ENCODE peak calls at places on chromosomes 5 and 9, in eight cellular contexts. U is GM13977, L is upper lobe of left lung, E is endothelial cell, I is thyroid gland, W is lower leg skin, Q is fibroblast of mammary gland, H is OCI-LY7. O is an unnamed sample.

GRCh38 chr5:52844885-52845284 is 57.2 kb downstream of the ITGA1 start:
- DNase-seq in U (no peak), L (no peak), E (no peak), I (no peak), W (no peak), Q (peak; percentile 41), H (no peak), O (no peak)

GRCh38 chr5:152271420-152271819 is 133.7 kb downstream of the NMUR2 start:
- DNase-seq in U (peak; percentile 3), L (no peak), E (peak; percentile 24), I (peak; percentile 52), W (no peak), Q (peak; percentile 0), H (peak; percentile 11), O (no peak)

GRCh38 chr9:21611896-21612295 is 129.8 kb upstream of the IFNE start:
- DNase-seq in U (no peak), L (no peak), E (no peak), I (no peak), W (no peak), Q (no peak), H (no peak), O (no peak)

GRCh38 chr5:122067330-122067885 is 10.7 kb downstream of the LOX start:
- DNase-seq in U (no peak), L (no peak), E (no peak), I (no peak), W (no peak), Q (no peak), H (no peak), O (no peak)

GRCh38 chr5:169356811-169357210 is 55.9 kb upstream of the SLIT3 start:
- DNase-seq in U (no peak), L (no peak), E (no peak), I (no peak), W (no peak), Q (no peak), H (no peak), O (no peak)

GRCh38 chr9:85900504-85901201 is 40.3 kb upstream of the NAA35 start:
- DNase-seq in U (peak; percentile 39), L (no peak), E (peak; percentile 66), I (no peak), W (no peak), Q (peak; percentile 57), H (peak; percentile 5), O (peak; percentile 38)

GRCh38 chr5:178069909-178070308 is 43.4 kb upstream of the N4BP3 start:
- DNase-seq in U (no peak), L (no peak), E (peak; percentile 71), I (peak; percentile 12), W (no peak), Q (peak; percentile 28), H (peak; percentile 82), O (no peak)

GRCh38 chr5:109987970-109988369 is 298.2 kb downstream of the MAN2A1 start:
- DNase-seq in U (no peak), L (no peak), E (no peak), I (no peak), W (no peak), Q (no peak), H (no peak), O (no peak)

GRCh38 chr9:85892406-85892805 is 48.5 kb upstream of the NAA35 start:
- DNase-seq in U (no peak), L (no peak), E (no peak), I (no peak), W (no peak), Q (no peak), H (no peak), O (no peak)

GRCh38 chr9:87874320-87874655 is 8.4 kb upstream of the SPATA31E1 start:
- DNase-seq in U (no peak), L (no peak), E (no peak), I (no peak), W (no peak), Q (no peak), H (no peak), O (no peak)

GRCh38 chr5:15746833-15747232 is 246.9 kb downstream of the FBXL7 start:
- DNase-seq in U (no peak), L (no peak), E (no peak), I (no peak), W (no peak), Q (no peak), H (no peak), O (no peak)

GRCh38 chr9:107277801-107278200 is 5.3 kb upstream of the RAD23B start:
- DNase-seq in U (no peak), L (no peak), E (no peak), I (no peak), W (no peak), Q (no peak), H (no peak), O (no peak)

GRCh38 chr9:130301483-130302286 is 36.1 kb downstream of the HMCN2 start:
- DNase-seq in U (no peak), L (no peak), E (no peak), I (peak; percentile 15), W (no peak), Q (peak; percentile 73), H (no peak), O (no peak)

GRCh38 chr5:179171251-179171815 is 111.2 kb downstream of the ZNF354C start:
- DNase-seq in U (no peak), L (no peak), E (no peak), I (no peak), W (no peak), Q (no peak), H (no peak), O (no peak)

GRCh38 chr5:158810615-158811014 is 289.1 kb downstream of the EBF1 start:
- DNase-seq in U (no peak), L (no peak), E (no peak), I (no peak), W (no peak), Q (no peak), H (no peak), O (no peak)

GRCh38 chr5:25744908-25745307 is 1100.1 kb upstream of the CDH10 start:
- DNase-seq in U (no peak), L (no peak), E (no peak), I (no peak), W (no peak), Q (no peak), H (no peak), O (no peak)

GRCh38 chr5:14595189-14595588 is 13.6 kb downstream of the OTULINL start:
- DNase-seq in U (peak; percentile 60), L (no peak), E (no peak), I (no peak), W (no peak), Q (no peak), H (peak; percentile 55), O (peak; percentile 64)

GRCh38 chr9:110048976-110049698 is 158.8 kb downstream of the C9orf152 start:
- DNase-seq in U (peak; percentile 22), L (peak; percentile 85), E (peak; percentile 26), I (peak; percentile 24), W (no peak), Q (no peak), H (peak; percentile 36), O (peak; percentile 26)

GRCh38 chr9:89281106-89281505 is 29.9 kb upstream of the CKS2 start:
- DNase-seq in U (no peak), L (no peak), E (no peak), I (no peak), W (no peak), Q (peak; percentile 60), H (no peak), O (no peak)

GRCh38 chr5:96344678-96345612 is 88.1 kb downstream of the PCSK1 start:
- DNase-seq in U (peak; percentile 29), L (no peak), E (peak; percentile 35), I (no peak), W (no peak), Q (peak; percentile 90), H (peak; percentile 38), O (peak; percentile 35)

GRCh38 chr5:14062178-14062577 is 81.0 kb upstream of the TRIO start:
- DNase-seq in U (no peak), L (no peak), E (no peak), I (no peak), W (no peak), Q (peak; percentile 31), H (no peak), O (no peak)

DNA sequence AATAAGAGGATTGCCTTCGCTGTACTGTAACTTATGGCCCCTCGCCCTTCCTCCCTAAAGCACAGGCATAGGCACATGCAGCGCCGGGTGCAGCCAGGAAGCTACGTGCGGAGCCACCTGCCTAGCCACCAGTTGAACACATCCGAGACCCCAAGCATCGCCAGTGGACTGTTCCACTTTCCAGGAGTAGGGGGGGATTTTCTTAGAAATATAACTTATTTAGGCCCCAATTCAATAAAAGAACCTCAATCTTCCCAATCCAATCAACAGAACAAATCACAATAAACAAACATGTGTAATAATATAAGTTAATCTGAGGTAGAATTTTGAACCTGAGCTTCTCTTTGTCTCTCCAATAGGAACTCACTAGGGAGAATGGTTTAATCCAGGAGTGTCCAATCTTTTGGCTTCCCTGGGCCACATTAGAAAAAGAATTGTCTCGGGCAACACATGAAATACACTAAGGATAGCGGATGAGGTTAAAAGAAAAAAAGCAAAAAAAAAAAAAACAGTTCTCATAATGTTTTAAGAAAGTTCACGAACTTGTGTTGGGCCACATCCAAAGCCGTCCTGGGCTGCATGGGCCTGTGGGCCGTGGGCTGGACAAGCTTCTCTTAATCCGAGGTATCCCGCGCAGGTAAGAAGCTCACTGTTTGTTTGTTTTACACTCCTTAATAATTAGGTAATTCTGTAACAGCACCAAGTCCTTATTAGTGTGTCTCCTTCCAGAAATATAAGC is 22.0 kb upstream of the NIPBL start:
- DNase-seq in U (no peak), L (peak; percentile 27), E (no peak), I (no peak), W (no peak), Q (no peak), H (no peak), O (no peak)
- TF ChIP-seq CTCF in U (no peak), L (no peak), E (no peak), I (no peak), W (no peak), Q (no peak), H (no peak), O (no peak)

GRCh38 chr5:5466227-5466626 is 43.8 kb downstream of the ICE1 start:
- DNase-seq in U (no peak), L (no peak), E (no peak), I (no peak), W (no peak), Q (no peak), H (no peak), O (no peak)
- TF ChIP-seq CTCF in U (no peak), L (no peak), E (no peak), I (no peak), W (no peak), Q (no peak), H (peak; percentile 23), O (no peak)

DNA sequence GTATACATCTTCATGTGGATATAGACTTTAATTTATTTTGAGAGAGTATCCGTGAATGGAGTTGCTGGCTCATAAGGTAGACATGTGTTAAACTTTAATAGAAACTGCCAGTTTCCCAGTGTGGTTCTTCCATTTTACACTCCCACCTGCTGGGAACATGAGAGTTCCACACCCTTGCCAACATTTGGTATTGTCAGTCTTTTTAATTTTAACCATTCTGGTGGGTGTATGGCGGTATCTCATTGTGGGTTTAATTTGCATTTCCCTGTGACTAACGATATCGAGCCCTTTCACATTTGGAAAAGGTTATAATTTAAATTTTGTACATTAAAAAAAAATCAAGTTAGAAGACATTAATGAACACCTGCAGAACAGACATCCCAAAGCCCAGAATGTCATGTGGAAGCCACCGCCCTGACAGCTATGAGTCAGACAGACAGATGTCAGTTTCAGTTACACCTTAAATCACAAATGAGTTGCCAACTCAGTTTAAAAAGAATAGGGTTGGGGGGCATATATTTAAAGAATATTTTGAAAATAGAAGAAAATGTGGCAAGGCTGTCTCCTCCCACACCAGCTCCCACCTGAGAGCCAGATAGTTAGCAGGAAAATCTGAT is 36.9 kb downstream of the ANKRD33B start:
- DNase-seq in U (no peak), L (no peak), E (no peak), I (no peak), W (no peak), Q (peak; percentile 37), H (peak; percentile 80), O (peak; percentile 56)
- TF ChIP-seq CTCF in U (no peak), L (no peak), E (no peak), I (no peak), W (no peak), Q (no peak), H (no peak), O (no peak)

GRCh38 chr9:113317777-113318176 is 14.6 kb upstream of the RNF183 start:
- DNase-seq in U (no peak), L (no peak), E (no peak), I (no peak), W (no peak), Q (peak; percentile 40), H (no peak), O (no peak)
- TF ChIP-seq CTCF in U (no peak), L (no peak), E (peak; percentile 12), I (no peak), W (no peak), Q (peak; percentile 36), H (no peak), O (no peak)